ENCODE peak calls at places on chromosome 2, in eight cellular contexts. P, R, U, V, E, Y, I and D are unnamed samples.
A peak's percentile ranks its signal among the peaks of the same experiment; 100 is the strongest.

GRCh38 chr2:158305501-158305900 is 151.1 kb downstream of the CCDC148 start:
- DNase-seq in E (no peak), R (no peak), P (no peak), I (no peak), U (no peak), V (no peak), Y (no peak), D (no peak)

GRCh38 chr2:39902103-39902502 is 123.0 kb upstream of the THUMPD2 start:
- DNase-seq in I (no peak), Y (no peak), V (no peak), E (no peak), P (no peak), R (no peak), U (no peak), D (no peak)

GRCh38 chr2:207546822-207547221 is 17.1 kb downstream of the CREB1 start:
- DNase-seq in Y (no peak), I (no peak), V (no peak), U (no peak), R (no peak), P (no peak), E (no peak), D (no peak)

GRCh38 chr2:33104052-33104623 is 157.4 kb downstream of the LTBP1 start:
- DNase-seq in V (no peak), U (no peak), P (no peak), I (no peak), R (no peak), Y (no peak), E (no peak), D (no peak)

GRCh38 chr2:72165792-72166191 is 18.1 kb upstream of the CYP26B1 start:
- DNase-seq in R (no peak), U (no peak), V (no peak), P (no peak), E (no peak), Y (no peak), I (no peak), D (no peak)

GRCh38 chr2:28754321-28754720 is 2.7 kb downstream of the PPP1CB start:
- DNase-seq in I (no peak), R (no peak), U (peak; percentile 22), E (no peak), V (no peak), P (no peak), Y (no peak), D (no peak)

GRCh38 chr2:223563462-223563861 is 38.7 kb downstream of the SCG2 start:
- DNase-seq in V (no peak), R (no peak), I (no peak), U (no peak), Y (no peak), P (no peak), E (peak; percentile 37), D (no peak)

GRCh38 chr2:241798081-241798630 is 10.8 kb upstream of the NEU4 start:
- DNase-seq in R (no peak), U (no peak), E (no peak), Y (peak; percentile 5), I (peak; percentile 2), V (peak; percentile 14), P (peak; percentile 67), D (no peak)

GRCh38 chr2:99356853-99357252 is 19.7 kb downstream of the EIF5B start:
- DNase-seq in U (no peak), I (no peak), V (no peak), R (no peak), P (no peak), Y (no peak), E (no peak), D (no peak)

GRCh38 chr2:2320486-2321249 is 10.4 kb downstream of the MYT1L start:
- DNase-seq in V (no peak), R (no peak), Y (no peak), U (no peak), P (no peak), I (no peak), E (no peak), D (no peak)

GRCh38 chr2:215929602-215930335 is 83.6 kb downstream of the MREG start:
- DNase-seq in E (no peak), I (no peak), U (no peak), P (no peak), Y (no peak), V (no peak), R (no peak), D (no peak)

GRCh38 chr2:48600204-48600813 is 17.3 kb upstream of the GTF2A1L start:
- DNase-seq in I (peak; percentile 36), U (peak; percentile 67), V (no peak), P (no peak), E (peak; percentile 41), R (no peak), Y (no peak), D (peak; percentile 21)

GRCh38 chr2:128686498-128686861 is 367.8 kb upstream of the HS6ST1 start:
- DNase-seq in V (no peak), P (no peak), U (no peak), Y (no peak), I (no peak), E (no peak), R (no peak), D (no peak)

GRCh38 chr2:224722250-224722649 is 6.1 kb upstream of the CCDC195 start:
- DNase-seq in U (no peak), I (no peak), R (no peak), V (no peak), P (no peak), E (no peak), Y (no peak), D (no peak)

GRCh38 chr2:13533524-13533922 is 816.8 kb downstream of the TRIB2 start:
- DNase-seq in P (no peak), Y (no peak), R (no peak), U (no peak), E (peak; percentile 56), V (no peak), I (no peak), D (no peak)

GRCh38 chr2:166180951-166181812 is 53.4 kb upstream of the SCN1A start:
- DNase-seq in R (no peak), U (peak; percentile 67), Y (peak; percentile 83), I (peak; percentile 68), V (peak; percentile 71), P (peak; percentile 60), E (peak; percentile 71), D (peak; percentile 66)

GRCh38 chr2:100008960-100009359 is 133.4 kb downstream of the AFF3 start:
- DNase-seq in P (no peak), I (no peak), Y (no peak), E (no peak), U (peak; percentile 28), R (no peak), V (no peak), D (no peak)

GRCh38 chr2:7845332-7845731 is 836.5 kb upstream of the ID2 start:
- DNase-seq in R (no peak), E (no peak), I (no peak), U (no peak), Y (no peak), P (no peak), V (no peak), D (no peak)

GRCh38 chr2:9897331-9897737 is 54.1 kb downstream of the TAF1B start:
- DNase-seq in P (no peak), R (no peak), U (no peak), V (no peak), E (peak; percentile 76), Y (peak; percentile 45), I (no peak), D (no peak)

GRCh38 chr2:113156278-113157107 is 17.3 kb upstream of the PSD4 start:
- DNase-seq in V (peak; percentile 24), Y (peak; percentile 70), P (no peak), I (no peak), R (no peak), E (peak; percentile 52), U (no peak), D (no peak)

GRCh38 chr2:113158884-113159553 is 14.8 kb upstream of the PSD4 start:
- DNase-seq in U (no peak), E (no peak), P (no peak), I (no peak), Y (no peak), V (no peak), R (no peak), D (no peak)

GRCh38 chr2:113157108-113157896 is 16.5 kb upstream of the PSD4 start:
- DNase-seq in P (peak; percentile 84), Y (peak; percentile 86), I (peak; percentile 44), R (no peak), E (peak; percentile 90), V (peak; percentile 56), U (peak; percentile 70), D (peak; percentile 29)

GRCh38 chr2:113160248-113160647 is 13.5 kb upstream of the PSD4 start:
- DNase-seq in V (no peak), R (no peak), Y (no peak), I (no peak), P (no peak), U (no peak), E (no peak), D (no peak)

GRCh38 chr2:113157897-113158753 is 15.6 kb upstream of the PSD4 start:
- DNase-seq in I (no peak), E (no peak), Y (no peak), P (no peak), V (no peak), U (no peak), R (no peak), D (no peak)
- TF ChIP-seq CTCF in I (no peak), E (no peak), Y (no peak), P (no peak), V (no peak), U (no peak), R (no peak), D (no peak)

GRCh38 chr2:199740111-199740428 is 110.9 kb downstream of the FTCDNL1 start:
- DNase-seq in E (no peak), Y (no peak), U (no peak), V (no peak), P (no peak), R (no peak), I (no peak), D (no peak)
- TF ChIP-seq CTCF in E (no peak), Y (no peak), U (no peak), V (no peak), P (no peak), R (peak; percentile 50), I (peak; percentile 28), D (no peak)

DNA sequence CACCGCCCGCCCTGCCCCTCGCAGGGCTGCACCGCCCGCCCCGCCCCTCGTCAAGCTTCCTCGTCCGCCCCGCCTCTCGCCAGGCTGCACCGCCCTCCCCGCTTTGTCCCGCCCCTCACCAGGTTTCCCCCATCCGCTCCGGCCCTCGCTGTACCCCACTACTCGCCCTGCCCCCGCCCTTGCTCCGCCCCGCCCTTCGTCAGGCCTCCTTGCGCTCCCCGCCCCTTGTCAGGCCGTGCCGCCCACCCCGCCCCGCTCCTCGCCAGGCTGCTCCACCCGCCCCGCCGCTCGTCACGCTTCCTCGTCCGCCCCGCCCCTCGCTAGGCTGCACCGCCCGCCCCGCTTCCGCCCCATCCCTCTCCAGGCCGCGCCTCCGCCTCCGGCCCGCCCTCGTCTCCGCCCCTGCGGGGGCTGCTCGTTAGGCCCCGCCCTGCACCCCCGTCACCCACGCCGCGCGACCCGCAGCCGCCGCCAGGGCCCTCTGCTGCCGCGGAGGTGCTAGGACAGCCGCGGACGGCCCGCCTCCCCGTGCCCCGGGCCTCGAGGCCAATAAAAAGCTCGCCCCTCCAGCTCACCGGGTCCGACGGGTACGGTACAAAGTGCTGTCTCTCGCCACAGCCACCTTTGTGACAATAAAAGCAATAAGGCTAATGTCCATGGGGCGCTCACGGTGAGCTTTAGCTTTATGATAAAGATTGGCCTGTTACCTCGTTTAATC is 574 bp upstream of the DNPEP start:
- DNase-seq in Y (peak; percentile 98), V (peak; percentile 97), I (peak; percentile 98), E (peak; percentile 98), P (peak; percentile 99), R (peak; percentile 99), U (peak; percentile 98), D (peak; percentile 96)
- TF ChIP-seq CTCF in Y (peak; percentile 95), V (no peak), I (peak; percentile 33), E (peak; percentile 40), P (peak; percentile 53), R (peak; percentile 65), U (peak; percentile 55), D (peak; percentile 65)

GRCh38 chr2:240509667-240510512 is 47.9 kb downstream of the ANKMY1 start:
- DNase-seq in I (no peak), V (no peak), U (no peak), R (no peak), Y (no peak), P (no peak), E (no peak), D (no peak)
- TF ChIP-seq CTCF in I (no peak), V (no peak), U (no peak), R (no peak), Y (no peak), P (no peak), E (no peak), D (no peak)